ENCODE peak calls at places on chromosomes 5 and 9, in six cellular contexts. M is effector memory CD4-positive, alpha-beta T cell; Z is stomach; T is neuronal stem cell; D is suprapubic skin; O is body of pancreas. U is an unnamed sample. For H3K9me3 and H3K4me1, the result is how much of the 10 kb centered on the place peaks cover.

GRCh38 chr9:74771262-74771585 is 116.5 kb downstream of the TRPM6 start:
- DNase-seq in M (no peak), Z (no peak), T (no peak), D (no peak), O (no peak), U (no peak)

GRCh38 chr5:56601641-56602071 is 213.7 kb upstream of the MAP3K1 start:
- DNase-seq in M (no peak), Z (no peak), T (peak), D (no peak), O (no peak), U (no peak)

GRCh38 chr9:129554649-129555048 is 66.3 kb downstream of the C9orf50 start:
- DNase-seq in M (no peak), Z (no peak), T (no peak), D (no peak), O (no peak), U (no peak)

GRCh38 chr9:82810902-82811301 is 252.0 kb downstream of the RASEF start:
- DNase-seq in M (no peak), Z (no peak), T (no peak), D (no peak), O (no peak), U (no peak)

GRCh38 chr5:119356384-119357188 is 767 bp downstream of the TNFAIP8 start:
- DNase-seq in M (no peak), Z (no peak), T (no peak), D (no peak), O (no peak), U (no peak)

GRCh38 chr5:35598707-35599370 is 18.8 kb upstream of the SPEF2 start:
- DNase-seq in M (no peak), Z (peak), T (no peak), D (no peak), O (peak), U (no peak)

GRCh38 chr5:6820851-6821479 is 107.7 kb downstream of the TENT4A start:
- DNase-seq in M (peak), Z (no peak), T (peak), D (no peak), O (peak), U (peak)

GRCh38 chr5:34040411-34040810 is 2.6 kb downstream of the C1QTNF3 start:
- DNase-seq in M (no peak), Z (no peak), T (no peak), D (no peak), O (no peak), U (no peak)

GRCh38 chr9:94806307-94806893 is 79.9 kb downstream of the AOPEP start:
- DNase-seq in M (no peak), Z (no peak), T (no peak), D (no peak), O (no peak), U (no peak)

GRCh38 chr9:125426926-125427325 is 165.3 kb downstream of the GAPVD1 start:
- DNase-seq in M (no peak), Z (no peak), T (no peak), D (no peak), O (no peak), U (no peak)

GRCh38 chr5:38426493-38426892 is 130.0 kb downstream of the LIFR start:
- DNase-seq in M (no peak), Z (no peak), T (no peak), D (no peak), O (no peak), U (no peak)

GRCh38 chr9:133067813-133068212 is 6.0 kb downstream of the CEL start:
- DNase-seq in M (no peak), Z (no peak), T (no peak), D (no peak), O (peak), U (no peak)

GRCh38 chr5:10536931-10537579 is 26.8 kb upstream of the ANKRD33B start:
- DNase-seq in M (no peak), Z (no peak), T (no peak), D (no peak), O (no peak), U (no peak)

DNA sequence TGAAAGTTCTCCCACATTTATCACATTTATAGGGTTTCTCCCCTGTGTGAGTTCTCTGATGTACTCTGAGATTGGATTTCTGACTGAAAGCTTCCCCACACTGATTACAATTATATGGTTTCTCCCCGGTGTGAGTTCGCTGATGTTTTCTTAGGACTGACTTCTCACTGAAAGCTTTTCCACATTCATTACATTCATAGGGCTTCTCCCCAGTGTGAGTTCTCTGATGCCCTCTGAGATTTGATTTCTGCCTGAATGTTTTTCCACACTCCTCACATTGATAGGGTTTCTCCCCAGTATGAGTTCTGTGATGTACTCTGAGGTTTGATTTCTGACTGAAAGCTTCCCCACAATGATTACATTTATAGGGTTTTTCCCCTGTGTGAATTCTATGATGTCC is 36.3 kb downstream of the ZNF782 start:
- DNase-seq in M (no peak), Z (no peak), T (no peak), D (no peak), O (no peak), U (no peak)
- H3K9me3 ChIP-seq in M (half or more), Z (half or more), T (under half), D (half or more), O (half or more), U (half or more)

DNA sequence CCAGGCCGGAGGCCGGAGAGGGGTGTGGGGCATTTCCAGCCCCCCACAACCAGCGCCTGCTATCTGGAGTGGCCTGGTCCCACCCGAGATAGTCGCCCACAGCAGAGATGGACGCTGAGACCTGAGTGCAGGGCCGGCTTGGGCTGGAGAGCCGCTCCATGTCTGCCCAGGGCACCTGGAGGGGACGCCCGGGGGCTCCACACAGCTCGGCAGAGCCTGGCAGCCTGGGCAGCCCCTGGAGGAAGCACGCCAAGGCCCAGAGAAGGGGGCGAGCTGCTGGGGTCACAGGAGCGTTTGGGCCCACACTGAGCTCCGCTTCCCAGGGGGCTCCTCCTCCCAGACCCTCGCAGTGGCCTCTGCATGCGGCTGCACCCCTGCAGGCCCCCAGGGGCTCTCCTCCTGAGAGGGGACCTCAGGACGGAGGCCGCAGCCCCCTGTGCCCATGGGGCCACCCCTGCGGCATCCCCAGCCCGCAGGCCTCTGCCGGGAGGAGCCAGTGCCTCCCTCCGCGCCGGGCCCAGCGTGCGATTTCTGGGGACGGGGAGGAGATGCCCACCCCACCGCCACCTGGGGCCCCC is 42.2 kb upstream of the EGFL7 start:
- DNase-seq in M (no peak), Z (no peak), T (no peak), D (no peak), O (no peak), U (no peak)
- H3K4me3 ChIP-seq in M (no peak), Z (no peak), T (no peak), D (no peak), O (no peak), U (no peak)

GRCh38 chr5:123124495-123125171 is 35.6 kb downstream of the PRDM6 start:
- DNase-seq in M (no peak), Z (no peak), T (no peak), D (no peak), O (no peak), U (no peak)
- H3K4me1 ChIP-seq in M (under half), Z (under half), T (under half), D (under half), O (under half), U (under half)

DNA sequence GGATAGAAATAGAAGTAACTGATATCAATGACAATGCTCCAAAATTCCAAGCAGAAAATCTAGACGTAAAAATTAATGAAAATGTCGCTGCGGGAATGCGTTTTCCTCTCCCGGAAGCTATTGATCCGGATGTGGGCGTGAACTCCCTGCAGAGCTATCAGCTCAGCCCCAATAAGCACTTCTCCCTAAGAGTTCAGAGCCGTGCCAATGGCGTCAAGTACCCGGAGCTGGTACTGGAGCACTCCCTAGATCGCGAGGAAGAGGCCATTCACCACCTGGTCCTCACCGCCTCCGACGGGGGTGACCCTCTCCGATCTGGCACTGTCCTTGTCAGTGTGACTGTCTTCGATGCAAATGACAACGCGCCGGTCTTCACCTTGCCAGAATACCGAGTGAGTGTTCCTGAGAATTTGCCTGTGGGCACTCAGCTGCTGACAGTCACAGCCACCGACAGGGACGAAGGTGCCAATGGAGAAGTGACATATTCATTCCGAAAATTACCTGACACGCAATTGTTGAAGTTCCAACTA is 818 bp downstream of the PCDHGA10 start:
- DNase-seq in M (no peak), Z (no peak), T (no peak), D (no peak), O (no peak), U (no peak)
- H3K9me3 ChIP-seq in M (under half), Z (half or more), T (half or more), D (half or more), O (half or more), U (under half)

GRCh38 chr5:74938250-74938649 is 72.1 kb upstream of the FAM169A start:
- DNase-seq in M (no peak), Z (no peak), T (no peak), D (no peak), O (no peak), U (no peak)

GRCh38 chr5:74940782-74941363 is 74.7 kb upstream of the FAM169A start:
- DNase-seq in M (no peak), Z (no peak), T (no peak), D (no peak), O (no peak), U (no peak)

GRCh38 chr5:74934949-74935751 is 69.0 kb upstream of the FAM169A start:
- DNase-seq in M (no peak), Z (no peak), T (no peak), D (no peak), O (peak), U (no peak)

GRCh38 chr5:74935752-74936091 is 69.5 kb upstream of the FAM169A start:
- DNase-seq in M (no peak), Z (no peak), T (no peak), D (no peak), O (no peak), U (no peak)
- H3K4me3 ChIP-seq in M (no peak), Z (no peak), T (no peak), D (no peak), O (no peak), U (peak)

GRCh38 chr9:131707677-131708612 is 31.9 kb downstream of the RAPGEF1 start:
- DNase-seq in M (no peak), Z (peak), T (no peak), D (peak), O (peak), U (no peak)

GRCh38 chr9:131708613-131709002 is 31.3 kb downstream of the RAPGEF1 start:
- DNase-seq in M (no peak), Z (no peak), T (no peak), D (no peak), O (no peak), U (no peak)

GRCh38 chr9:131704988-131705387 is 34.9 kb downstream of the RAPGEF1 start:
- DNase-seq in M (no peak), Z (no peak), T (no peak), D (peak), O (no peak), U (no peak)

GRCh38 chr9:131706608-131706970 is 33.3 kb downstream of the RAPGEF1 start:
- DNase-seq in M (no peak), Z (no peak), T (no peak), D (peak), O (peak), U (no peak)

DNA sequence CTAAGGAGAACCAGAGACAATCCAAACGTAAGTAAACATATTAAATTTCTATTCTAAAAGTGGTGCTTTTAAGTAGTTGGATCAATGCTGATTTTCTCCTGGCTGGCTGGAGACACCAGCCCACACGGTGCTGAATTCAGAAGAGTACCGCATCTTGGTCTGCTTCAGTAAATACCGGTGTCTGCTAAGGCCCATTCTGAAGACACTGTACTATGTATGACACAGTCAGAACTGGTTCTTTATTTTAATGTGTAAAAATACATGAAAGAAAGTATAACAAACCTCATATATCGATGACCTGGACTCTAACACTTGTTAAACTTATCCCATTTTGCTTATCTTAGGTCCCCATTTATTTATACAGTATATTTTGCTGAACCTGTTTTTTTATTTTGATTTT is 32.8 kb downstream of the RAPGEF1 start:
- DNase-seq in M (no peak), Z (no peak), T (no peak), D (peak), O (no peak), U (no peak)
- H3K4me1 ChIP-seq in M (under half), Z (half or more), T (under half), D (half or more), O (half or more), U (half or more)

GRCh38 chr9:137534256-137535119 is 15.7 kb downstream of the PNPLA7 start:
- DNase-seq in M (no peak), Z (peak), T (no peak), D (no peak), O (peak), U (no peak)

GRCh38 chr9:137531099-137531765 is 19.0 kb downstream of the PNPLA7 start:
- DNase-seq in M (no peak), Z (no peak), T (no peak), D (no peak), O (no peak), U (no peak)

GRCh38 chr9:137540536-137540935 is 9.7 kb downstream of the PNPLA7 start:
- DNase-seq in M (no peak), Z (no peak), T (no peak), D (no peak), O (no peak), U (no peak)

GRCh38 chr9:137538058-137538457 is 12.1 kb downstream of the PNPLA7 start:
- DNase-seq in M (no peak), Z (no peak), T (no peak), D (no peak), O (no peak), U (no peak)

GRCh38 chr9:137535120-137535428 is 15.1 kb downstream of the PNPLA7 start:
- DNase-seq in M (no peak), Z (no peak), T (no peak), D (no peak), O (no peak), U (no peak)
- H3K9me3 ChIP-seq in M (under half), Z (under half), T (under half), D (under half), O (under half), U (under half)

GRCh38 chr9:98787766-98788335 is 8.5 kb downstream of the ANKS6 start:
- DNase-seq in M (no peak), Z (no peak), T (no peak), D (no peak), O (no peak), U (no peak)
- H3K4me3 ChIP-seq in M (no peak), Z (no peak), T (no peak), D (no peak), O (no peak), U (no peak)

DNA sequence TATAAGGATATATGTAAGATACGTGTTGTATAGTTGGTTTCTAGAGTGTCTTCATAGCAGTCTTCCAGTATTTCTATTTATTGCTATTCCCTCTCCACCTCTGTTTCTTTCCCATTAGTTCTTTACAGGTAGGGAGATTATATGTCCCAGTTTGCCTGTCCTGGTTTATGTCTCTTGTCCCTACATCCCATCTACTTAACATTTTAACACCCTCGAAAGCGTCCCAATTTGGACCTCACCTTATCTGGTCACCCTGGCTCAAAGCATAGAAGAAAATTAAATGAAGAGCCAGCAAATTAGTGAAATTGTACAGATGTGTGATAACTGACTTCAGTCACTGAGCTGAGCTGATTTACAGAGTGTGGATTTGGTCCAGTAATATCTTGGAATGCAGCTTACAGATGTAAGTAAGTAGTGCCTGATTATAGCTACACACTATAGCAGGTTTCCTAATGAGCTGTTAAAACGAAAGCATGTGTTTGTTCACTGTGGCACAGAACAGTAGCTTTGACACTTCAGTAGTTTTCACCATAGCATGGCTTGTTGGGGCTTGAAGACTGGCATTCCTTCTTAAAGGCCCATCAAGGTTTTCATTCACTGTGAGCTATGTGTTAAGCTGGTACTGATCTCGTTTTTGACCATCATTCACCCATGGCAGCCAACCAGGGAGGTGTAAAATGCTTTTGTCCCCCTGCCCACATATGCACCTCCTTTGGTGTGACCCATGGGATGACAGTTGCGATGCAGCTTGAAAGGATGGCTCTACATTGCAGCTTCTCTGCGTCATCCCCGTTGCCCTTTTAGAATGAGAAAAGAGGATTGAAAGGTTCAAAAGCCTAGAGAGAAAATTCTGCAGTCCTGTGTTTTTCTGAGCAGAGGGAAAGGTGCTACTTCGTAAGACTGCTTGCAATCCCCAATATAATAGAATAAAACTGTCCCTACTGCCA is 192.1 kb upstream of the DMRT1 start:
- DNase-seq in M (no peak), Z (no peak), T (no peak), D (no peak), O (no peak), U (no peak)
- H3K4me1 ChIP-seq in M (under half), Z (under half), T (under half), D (under half), O (under half), U (under half)

U was measured in CD8-positive, alpha-beta memory T cell.